ENCODE peak calls at places on chromosomes 13 and 19, in four cellular contexts. A is WERI-Rb-1, U is tibial artery, N is GM20000. J is an unnamed sample.
A peak's percentile ranks its signal among the peaks of the same experiment; 100 is the strongest.

GRCh38 chr13:91739751-91740150 is 341.3 kb downstream of the GPC5 start:
- DNase-seq in N (no peak), U (no peak), A (no peak), J (no peak)

GRCh38 chr13:49272296-49272695 is 24.6 kb downstream of the CDADC1 start:
- DNase-seq in U (no peak), N (no peak), A (no peak), J (no peak)

GRCh38 chr13:20796791-20797513 is 23.2 kb upstream of the EEF1AKMT1 start:
- DNase-seq in N (no peak), U (no peak), A (no peak), J (no peak)

GRCh38 chr19:58367698-58368454 is 5.3 kb upstream of the ZNF497 start:
- DNase-seq in U (no peak), A (no peak), N (no peak), J (no peak)

GRCh38 chr13:52159159-52159982 is at the start of gene NEK3:
- DNase-seq in A (peak; percentile 65), U (peak; percentile 60), N (peak; percentile 78), J (peak; percentile 70)

GRCh38 chr13:110347535-110348308 is 40.6 kb downstream of the COL4A2 start:
- DNase-seq in U (peak; percentile 82), N (no peak), A (no peak), J (no peak)

GRCh38 chr13:99434258-99434788 is 66.9 kb upstream of the TM9SF2 start:
- DNase-seq in N (no peak), A (peak; percentile 23), U (no peak), J (no peak)

GRCh38 chr19:17121736-17122293 is 46.2 kb downstream of the MYO9B start:
- DNase-seq in N (peak; percentile 38), U (no peak), A (no peak), J (peak; percentile 55)

GRCh38 chr19:1239420-1239795 is 1.6 kb upstream of the CBARP start:
- DNase-seq in A (no peak), N (no peak), U (no peak), J (no peak)

GRCh38 chr13:48000559-48001126 is 430 bp downstream of the SUCLA2 start:
- DNase-seq in N (no peak), A (peak; percentile 9), U (peak; percentile 24), J (peak; percentile 50)

GRCh38 chr13:47997384-47997783 is 3.7 kb downstream of the SUCLA2 start:
- DNase-seq in U (no peak), N (no peak), A (no peak), J (no peak)

GRCh38 chr13:48004201-48004600 is 3.1 kb upstream of the SUCLA2 start:
- DNase-seq in U (peak; percentile 24), N (no peak), A (no peak), J (no peak)

GRCh38 chr13:47999973-48000372 is 1.1 kb downstream of the SUCLA2 start:
- DNase-seq in N (no peak), U (no peak), A (no peak), J (no peak)

GRCh38 chr13:48001127-48001881 is at the start of gene SUCLA2:
- DNase-seq in A (peak; percentile 79), U (peak; percentile 84), N (peak; percentile 96), J (peak; percentile 97)
- TF ChIP-seq CTCF in A (no peak), U (no peak), N (no peak), J (no peak)

GRCh38 chr13:61024046-61024445 is 391.6 kb downstream of the PCDH20 start:
- DNase-seq in N (no peak), A (no peak), U (no peak), J (no peak)

GRCh38 chr13:61030445-61030844 is 385.2 kb downstream of the PCDH20 start:
- DNase-seq in A (no peak), N (no peak), U (no peak), J (no peak)

GRCh38 chr13:61029064-61029463 is 386.6 kb downstream of the PCDH20 start:
- DNase-seq in U (no peak), N (no peak), A (peak; percentile 27), J (no peak)
- TF ChIP-seq CTCF in U (no peak), N (no peak), A (peak; percentile 24), J (no peak)

DNA sequence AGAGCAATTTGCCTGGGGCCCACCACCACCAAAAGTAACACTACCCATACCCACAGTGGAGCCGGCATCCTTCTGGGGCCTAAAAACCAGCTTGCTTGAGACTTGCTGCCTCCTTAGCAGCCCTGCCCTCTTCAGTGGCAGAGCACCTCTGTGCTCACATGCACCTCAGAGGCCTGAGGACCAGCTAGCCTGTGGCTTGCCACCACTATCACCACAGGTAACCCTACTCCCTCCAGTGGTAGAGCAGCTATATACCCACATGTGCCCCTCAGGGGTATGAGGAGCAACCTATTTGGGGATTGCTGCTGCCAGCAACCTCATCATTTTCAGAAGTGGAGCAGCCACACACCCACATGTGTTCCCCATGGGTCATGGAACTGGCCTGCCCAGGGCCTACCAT is 111.4 kb upstream of the SPRY2 start:
- DNase-seq in A (no peak), U (no peak), N (no peak), J (no peak)
- TF ChIP-seq CTCF in A (no peak), U (no peak), N (no peak), J (no peak)

DNA sequence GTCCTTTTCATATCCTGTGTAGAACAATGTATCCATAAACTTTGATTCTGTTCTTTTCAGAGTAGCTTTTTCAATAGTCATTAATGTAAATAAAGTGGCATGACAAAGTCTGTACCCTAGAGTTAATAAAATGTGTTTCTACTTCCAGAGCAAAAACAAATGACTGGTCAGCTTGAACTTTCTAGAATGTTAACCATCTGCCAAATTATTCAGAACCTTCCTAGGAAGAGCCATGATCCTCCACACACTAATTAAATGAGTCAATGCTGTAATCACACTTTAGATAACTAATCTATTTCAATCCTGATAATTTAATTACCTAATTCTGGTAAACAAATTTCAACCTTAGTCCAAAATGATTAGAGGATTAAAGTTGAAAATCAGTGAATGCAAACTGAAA is 73.1 kb downstream of the DIAPH3 start:
- DNase-seq in U (no peak), A (no peak), N (no peak), J (no peak)
- TF ChIP-seq CTCF in U (no peak), A (no peak), N (no peak), J (no peak)

DNA sequence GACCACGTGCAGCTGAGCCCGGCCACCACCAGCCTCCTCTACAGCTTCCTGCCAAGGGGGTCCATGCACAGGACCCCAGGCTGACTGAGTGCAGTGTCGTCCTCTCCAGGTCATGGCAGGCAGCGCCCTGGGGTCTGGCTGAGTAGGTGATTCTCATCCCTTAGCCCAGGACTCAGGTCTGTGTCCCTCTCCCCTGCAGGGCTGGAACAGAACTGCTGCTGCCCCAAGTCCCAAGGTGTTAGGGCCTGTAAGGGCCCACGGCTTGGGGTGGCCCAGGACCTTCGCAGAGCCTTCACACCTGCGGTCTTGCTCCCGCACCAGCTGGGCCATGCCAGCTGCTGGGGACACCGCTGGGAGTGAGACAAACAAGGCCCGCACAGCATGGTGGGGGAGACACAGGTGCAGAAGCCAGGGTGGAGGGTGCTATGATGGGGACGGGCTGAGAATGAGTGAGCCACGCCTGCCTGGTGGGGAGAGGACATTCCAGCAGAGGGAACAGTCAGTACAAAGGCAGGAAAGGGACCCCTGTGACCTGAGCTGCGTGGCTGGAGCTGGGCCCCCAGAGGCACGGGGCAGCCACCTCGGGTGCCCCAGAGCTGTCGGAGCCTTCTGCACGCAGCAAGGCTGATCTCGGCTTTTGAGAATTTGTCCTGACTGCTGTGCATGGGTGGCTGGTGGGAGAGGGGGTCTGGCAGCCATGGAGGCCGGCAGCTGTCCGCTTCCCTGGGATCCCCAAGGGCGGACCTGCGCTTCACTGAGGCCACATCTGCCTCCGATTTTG is 11.9 kb downstream of the PLEKHF1 start:
- DNase-seq in U (no peak), N (no peak), A (no peak), J (no peak)
- TF ChIP-seq CTCF in U (no peak), N (no peak), A (no peak), J (no peak)

DNA sequence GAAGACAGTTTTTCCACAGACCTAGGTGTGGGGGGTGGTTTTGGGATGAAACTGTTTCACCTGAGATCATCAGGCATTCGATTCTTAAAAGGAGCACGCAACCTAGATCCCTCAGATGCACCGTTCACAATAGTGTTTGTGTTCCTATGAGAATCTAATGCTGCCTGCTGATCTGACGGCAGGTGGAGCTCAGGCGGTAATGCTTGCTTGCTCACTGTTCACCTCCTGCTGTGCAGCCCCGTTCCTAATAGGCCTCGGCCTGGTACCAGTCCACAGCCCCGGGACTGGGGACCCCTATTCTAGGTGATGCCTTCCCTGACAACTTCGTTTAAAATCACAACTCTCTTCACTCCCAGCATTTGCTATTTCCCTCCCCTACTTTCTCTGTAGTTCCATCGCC is 149.6 kb downstream of the IER2 start:
- DNase-seq in A (no peak), U (no peak), N (no peak), J (no peak)
- TF ChIP-seq CTCF in A (peak; percentile 16), U (no peak), N (no peak), J (no peak)